ENCODE peak calls at places on chromosomes 5 and 9, in seven cellular contexts. One of them, this sample, is unnamed.
A peak's percentile ranks its signal among the peaks of the same experiment; 100 is the strongest.

GRCh38 chr9:126472446-126472845 is 141.3 kb upstream of the LMX1B start:
- DNase-seq in GM10248: no peak
- DNase-seq in retinal pigment epithelial cell: no peak
- DNase-seq in RWPE1: no peak
- DNase-seq in BJ: no peak
- DNase-seq in GM12865: no peak
- DNase-seq in kidney: no peak
- DNase-seq in this sample: no peak

GRCh38 chr5:115423051-115423450 is 121.5 kb downstream of the FEM1C start:
- DNase-seq in GM10248: no peak
- DNase-seq in retinal pigment epithelial cell: no peak
- DNase-seq in RWPE1: peak; percentile 64
- DNase-seq in BJ: no peak
- DNase-seq in GM12865: no peak
- DNase-seq in kidney: no peak
- DNase-seq in this sample: no peak

GRCh38 chr9:94743035-94743954 is 16.8 kb downstream of the AOPEP start:
- DNase-seq in GM10248: no peak
- DNase-seq in retinal pigment epithelial cell: no peak
- DNase-seq in RWPE1: no peak
- DNase-seq in BJ: no peak
- DNase-seq in GM12865: no peak
- DNase-seq in kidney: no peak
- DNase-seq in this sample: no peak

GRCh38 chr9:113597390-113598241 is 134.1 kb downstream of the RGS3 start:
- DNase-seq in GM10248: no peak
- DNase-seq in retinal pigment epithelial cell: no peak
- DNase-seq in RWPE1: no peak
- DNase-seq in BJ: no peak
- DNase-seq in GM12865: no peak
- DNase-seq in kidney: peak; percentile 52
- DNase-seq in this sample: no peak

GRCh38 chr9:35728041-35728971 is 3.7 kb downstream of the TLN1 start:
- DNase-seq in GM10248: peak; percentile 73
- DNase-seq in retinal pigment epithelial cell: peak; percentile 37
- DNase-seq in RWPE1: peak; percentile 68
- DNase-seq in BJ: peak; percentile 65
- DNase-seq in GM12865: peak; percentile 87
- DNase-seq in kidney: peak; percentile 93
- DNase-seq in this sample: peak; percentile 77

GRCh38 chr5:142634375-142635018 is 51.4 kb downstream of the FGF1 start:
- DNase-seq in GM10248: no peak
- DNase-seq in retinal pigment epithelial cell: no peak
- DNase-seq in RWPE1: no peak
- DNase-seq in BJ: no peak
- DNase-seq in GM12865: no peak
- DNase-seq in kidney: no peak
- DNase-seq in this sample: no peak

GRCh38 chr5:157450024-157450423 is 10.0 kb upstream of the NIPAL4 start:
- DNase-seq in GM10248: no peak
- DNase-seq in retinal pigment epithelial cell: no peak
- DNase-seq in RWPE1: no peak
- DNase-seq in BJ: no peak
- DNase-seq in GM12865: no peak
- DNase-seq in kidney: no peak
- DNase-seq in this sample: no peak

GRCh38 chr5:65334077-65334476 is 147.6 kb downstream of the ADAMTS6 start:
- DNase-seq in GM10248: no peak
- DNase-seq in retinal pigment epithelial cell: no peak
- DNase-seq in RWPE1: peak; percentile 30
- DNase-seq in BJ: no peak
- DNase-seq in GM12865: peak; percentile 2
- DNase-seq in kidney: no peak
- DNase-seq in this sample: no peak

GRCh38 chr9:38091310-38092199 is 22.5 kb upstream of the SHB start:
- DNase-seq in GM10248: peak; percentile 64
- DNase-seq in retinal pigment epithelial cell: no peak
- DNase-seq in RWPE1: no peak
- DNase-seq in BJ: no peak
- DNase-seq in GM12865: peak; percentile 84
- DNase-seq in kidney: no peak
- DNase-seq in this sample: peak; percentile 57

GRCh38 chr9:15253786-15254185 is 53.2 kb downstream of the TTC39B start:
- DNase-seq in GM10248: no peak
- DNase-seq in retinal pigment epithelial cell: no peak
- DNase-seq in RWPE1: no peak
- DNase-seq in BJ: no peak
- DNase-seq in GM12865: no peak
- DNase-seq in kidney: no peak
- DNase-seq in this sample: no peak

GRCh38 chr9:112069318-112070169 is 105.6 kb downstream of the SUSD1 start:
- DNase-seq in GM10248: peak; percentile 37
- DNase-seq in retinal pigment epithelial cell: no peak
- DNase-seq in RWPE1: no peak
- DNase-seq in BJ: no peak
- DNase-seq in GM12865: no peak
- DNase-seq in kidney: no peak
- DNase-seq in this sample: peak; percentile 52

GRCh38 chr5:8058626-8059180 is 189.8 kb downstream of the MTRR start:
- DNase-seq in GM10248: no peak
- DNase-seq in retinal pigment epithelial cell: no peak
- DNase-seq in RWPE1: no peak
- DNase-seq in BJ: no peak
- DNase-seq in GM12865: no peak
- DNase-seq in kidney: no peak
- DNase-seq in this sample: no peak

GRCh38 chr5:58937031-58937681 is 354.3 kb downstream of the RAB3C start:
- DNase-seq in GM10248: no peak
- DNase-seq in retinal pigment epithelial cell: no peak
- DNase-seq in RWPE1: no peak
- DNase-seq in BJ: no peak
- DNase-seq in GM12865: no peak
- DNase-seq in kidney: no peak
- DNase-seq in this sample: no peak

GRCh38 chr5:6107675-6108539 is 270.4 kb downstream of the MED10 start:
- DNase-seq in GM10248: no peak
- DNase-seq in retinal pigment epithelial cell: no peak
- DNase-seq in RWPE1: no peak
- DNase-seq in BJ: no peak
- DNase-seq in GM12865: no peak
- DNase-seq in kidney: no peak
- DNase-seq in this sample: no peak

GRCh38 chr5:107248065-107248695 is 422.6 kb downstream of the EFNA5 start:
- DNase-seq in GM10248: peak; percentile 32
- DNase-seq in retinal pigment epithelial cell: no peak
- DNase-seq in RWPE1: peak; percentile 63
- DNase-seq in BJ: no peak
- DNase-seq in GM12865: peak; percentile 76
- DNase-seq in kidney: no peak
- DNase-seq in this sample: no peak

GRCh38 chr5:113031557-113031956 is 55.0 kb downstream of the DCP2 start:
- DNase-seq in GM10248: no peak
- DNase-seq in retinal pigment epithelial cell: no peak
- DNase-seq in RWPE1: no peak
- DNase-seq in BJ: no peak
- DNase-seq in GM12865: no peak
- DNase-seq in kidney: no peak
- DNase-seq in this sample: no peak

DNA sequence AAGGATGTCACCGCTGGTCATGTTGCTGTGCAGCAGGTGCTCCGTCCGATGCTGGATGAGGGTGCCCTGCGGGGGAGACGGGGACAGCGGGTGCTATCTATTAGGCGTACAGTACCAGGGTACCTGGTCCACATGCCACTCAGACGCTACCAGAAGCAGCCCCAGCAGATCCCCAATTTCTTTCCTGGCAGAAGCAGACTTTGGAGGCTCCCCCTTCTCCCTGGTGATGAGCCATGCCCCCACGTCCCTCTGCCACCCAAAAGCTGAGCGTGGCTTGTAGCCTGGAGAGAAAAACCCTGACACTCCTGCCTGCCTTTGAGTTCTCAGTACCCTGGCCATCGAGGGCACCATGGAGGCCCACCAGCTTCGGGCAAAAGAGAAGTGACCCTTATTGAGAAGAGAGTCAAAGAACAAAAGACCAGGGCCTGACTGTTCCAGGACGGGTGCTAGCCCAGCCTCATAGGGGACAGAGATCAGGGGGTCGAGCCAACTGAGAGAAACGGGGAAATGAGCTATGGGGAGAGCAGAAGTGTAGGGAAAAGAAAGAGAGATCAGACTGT is 62.1 kb upstream of the ZNF354B start:
- DNase-seq in GM10248: no peak
- DNase-seq in retinal pigment epithelial cell: no peak
- DNase-seq in RWPE1: no peak
- DNase-seq in BJ: no peak
- DNase-seq in GM12865: no peak
- DNase-seq in kidney: no peak
- DNase-seq in this sample: no peak
- TF ChIP-seq CTCF in GM10248: no peak
- TF ChIP-seq CTCF in retinal pigment epithelial cell: no peak
- TF ChIP-seq CTCF in RWPE1: no peak
- TF ChIP-seq CTCF in BJ: no peak
- TF ChIP-seq CTCF in GM12865: no peak
- TF ChIP-seq CTCF in kidney: no peak
- TF ChIP-seq CTCF in this sample: no peak

GRCh38 chr5:80492741-80493140 is 4.8 kb downstream of the FAM151B start:
- DNase-seq in GM10248: no peak
- DNase-seq in retinal pigment epithelial cell: no peak
- DNase-seq in RWPE1: no peak
- DNase-seq in BJ: no peak
- DNase-seq in GM12865: peak; percentile 13
- DNase-seq in kidney: no peak
- DNase-seq in this sample: no peak

GRCh38 chr5:80491296-80491695 is 3.4 kb downstream of the FAM151B start:
- DNase-seq in GM10248: no peak
- DNase-seq in retinal pigment epithelial cell: no peak
- DNase-seq in RWPE1: no peak
- DNase-seq in BJ: no peak
- DNase-seq in GM12865: no peak
- DNase-seq in kidney: no peak
- DNase-seq in this sample: no peak

GRCh38 chr5:80487444-80487828 is 464 bp upstream of the FAM151B start:
- DNase-seq in GM10248: no peak
- DNase-seq in retinal pigment epithelial cell: no peak
- DNase-seq in RWPE1: no peak
- DNase-seq in BJ: no peak
- DNase-seq in GM12865: no peak
- DNase-seq in kidney: no peak
- DNase-seq in this sample: no peak

GRCh38 chr5:80483636-80484232 is 4.2 kb upstream of the FAM151B start:
- DNase-seq in GM10248: no peak
- DNase-seq in retinal pigment epithelial cell: no peak
- DNase-seq in RWPE1: no peak
- DNase-seq in BJ: no peak
- DNase-seq in GM12865: no peak
- DNase-seq in kidney: no peak
- DNase-seq in this sample: no peak

GRCh38 chr5:80487829-80488708 is at the start of gene FAM151B:
- DNase-seq in GM10248: peak; percentile 76
- DNase-seq in retinal pigment epithelial cell: peak; percentile 79
- DNase-seq in RWPE1: peak; percentile 97
- DNase-seq in BJ: peak; percentile 60
- DNase-seq in GM12865: peak; percentile 89
- DNase-seq in kidney: peak; percentile 96
- DNase-seq in this sample: peak; percentile 91
- TF ChIP-seq CTCF in GM10248: no peak
- TF ChIP-seq CTCF in retinal pigment epithelial cell: peak; percentile 17
- TF ChIP-seq CTCF in RWPE1: peak; percentile 37
- TF ChIP-seq CTCF in BJ: peak; percentile 32
- TF ChIP-seq CTCF in GM12865: no peak
- TF ChIP-seq CTCF in kidney: peak; percentile 16
- TF ChIP-seq CTCF in this sample: no peak

DNA sequence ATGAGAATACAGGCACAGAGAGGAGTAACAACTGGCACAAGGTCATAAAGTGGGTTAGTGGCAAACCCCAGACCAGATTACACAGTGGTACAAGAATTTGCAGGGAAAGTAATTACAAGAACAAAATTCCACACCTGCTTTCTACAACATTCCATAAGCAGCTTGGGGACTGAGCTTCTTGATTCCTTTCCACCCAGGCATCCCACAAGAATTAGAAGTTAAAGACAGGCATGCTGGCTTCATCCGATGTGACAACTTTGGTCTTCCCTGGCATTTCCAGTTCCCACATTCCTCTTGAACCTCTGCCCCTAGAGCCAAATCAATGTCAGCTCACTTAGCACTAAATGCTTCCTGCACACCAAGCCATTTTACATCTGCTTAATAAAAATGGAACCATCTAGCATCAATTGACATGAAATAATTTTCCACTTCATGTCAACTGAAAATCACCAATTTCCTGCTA is 435.8 kb upstream of the PAPPA start:
- DNase-seq in GM10248: no peak
- DNase-seq in retinal pigment epithelial cell: peak; percentile 75
- DNase-seq in RWPE1: no peak
- DNase-seq in BJ: peak; percentile 28
- DNase-seq in GM12865: no peak
- DNase-seq in kidney: no peak
- DNase-seq in this sample: no peak
- TF ChIP-seq CTCF in GM10248: no peak
- TF ChIP-seq CTCF in retinal pigment epithelial cell: no peak
- TF ChIP-seq CTCF in RWPE1: no peak
- TF ChIP-seq CTCF in BJ: no peak
- TF ChIP-seq CTCF in GM12865: no peak
- TF ChIP-seq CTCF in kidney: no peak
- TF ChIP-seq CTCF in this sample: no peak

GRCh38 chr5:148725675-148726074 is 71.3 kb upstream of the HTR4 start:
- DNase-seq in GM10248: no peak
- DNase-seq in retinal pigment epithelial cell: no peak
- DNase-seq in RWPE1: no peak
- DNase-seq in BJ: no peak
- DNase-seq in GM12865: no peak
- DNase-seq in kidney: no peak
- DNase-seq in this sample: no peak

GRCh38 chr5:148730955-148731898 is 76.9 kb upstream of the HTR4 start:
- DNase-seq in GM10248: peak; percentile 50
- DNase-seq in retinal pigment epithelial cell: peak; percentile 36
- DNase-seq in RWPE1: peak; percentile 85
- DNase-seq in BJ: peak; percentile 34
- DNase-seq in GM12865: peak; percentile 87
- DNase-seq in kidney: no peak
- DNase-seq in this sample: peak; percentile 28

GRCh38 chr5:148730272-148730954 is 76.1 kb upstream of the HTR4 start:
- DNase-seq in GM10248: no peak
- DNase-seq in retinal pigment epithelial cell: peak; percentile 8
- DNase-seq in RWPE1: no peak
- DNase-seq in BJ: no peak
- DNase-seq in GM12865: no peak
- DNase-seq in kidney: no peak
- DNase-seq in this sample: no peak

GRCh38 chr5:148732692-148733091 is 78.4 kb upstream of the HTR4 start:
- DNase-seq in GM10248: no peak
- DNase-seq in retinal pigment epithelial cell: no peak
- DNase-seq in RWPE1: no peak
- DNase-seq in BJ: no peak
- DNase-seq in GM12865: no peak
- DNase-seq in kidney: no peak
- DNase-seq in this sample: no peak

DNA sequence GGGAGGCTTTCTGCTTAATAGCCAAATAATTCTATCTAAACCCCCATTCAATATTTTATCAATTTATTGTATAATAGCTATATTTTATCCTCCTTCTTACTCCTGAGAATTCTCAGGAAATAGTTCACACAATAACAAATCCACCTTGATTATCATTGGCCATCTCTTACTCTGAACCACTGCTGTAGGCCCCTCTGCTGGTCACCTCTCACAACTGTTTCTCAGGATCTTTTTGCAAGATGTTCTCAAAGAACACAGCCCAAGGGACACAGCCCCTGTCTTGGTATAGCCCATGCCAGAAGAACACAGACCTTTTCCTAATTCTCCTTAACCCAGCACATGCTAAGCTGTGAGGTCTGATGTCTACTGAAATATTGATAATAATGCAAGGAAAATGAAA is 74.9 kb upstream of the HTR4 start:
- DNase-seq in GM10248: no peak
- DNase-seq in retinal pigment epithelial cell: no peak
- DNase-seq in RWPE1: peak; percentile 16
- DNase-seq in BJ: no peak
- DNase-seq in GM12865: no peak
- DNase-seq in kidney: no peak
- DNase-seq in this sample: no peak
- TF ChIP-seq CTCF in GM10248: no peak
- TF ChIP-seq CTCF in retinal pigment epithelial cell: peak; percentile 49
- TF ChIP-seq CTCF in RWPE1: peak; percentile 22
- TF ChIP-seq CTCF in BJ: peak; percentile 2
- TF ChIP-seq CTCF in GM12865: peak; percentile 2
- TF ChIP-seq CTCF in kidney: no peak
- TF ChIP-seq CTCF in this sample: no peak